ENCODE peak calls at places on chromosomes 1 and 21, in four cellular contexts. E is WTC11, R is K562, H is HepG2. M is an unnamed sample.

GRCh38 chr1:53324321-53324720 is 3.5 kb downstream of the LRP8 start:
- DNase-seq in R (no peak), E (no peak), H (no peak), M (no peak)

GRCh38 chr1:27348861-27349783 is 7.3 kb downstream of the SYTL1 start:
- DNase-seq in E (peak; percentile 80), R (peak; percentile 63), H (no peak), M (peak; percentile 48)

GRCh38 chr1:31381394-31382287 is 8.8 kb upstream of the FABP3 start:
- DNase-seq in R (no peak), H (no peak), E (no peak), M (no peak)

GRCh38 chr1:84691139-84691783 is 1.0 kb upstream of the SSX2IP start:
- DNase-seq in H (no peak), E (no peak), R (peak; percentile 52), M (no peak)

GRCh38 chr1:25706146-25707089 is 89.8 kb downstream of the MAN1C1 start:
- DNase-seq in R (no peak), E (no peak), H (no peak), M (no peak)

GRCh38 chr1:41578712-41579335 is 94.3 kb upstream of the EDN2 start:
- DNase-seq in H (peak; percentile 14), E (peak; percentile 33), R (peak; percentile 18), M (peak; percentile 64)

GRCh38 chr1:192737311-192737710 is 71.5 kb upstream of the RGS2 start:
- DNase-seq in R (no peak), H (no peak), E (no peak), M (no peak)

GRCh38 chr1:217889401-217889800 is 258.3 kb downstream of the SPATA17 start:
- DNase-seq in R (peak; percentile 5), H (no peak), E (peak; percentile 90), M (peak; percentile 25)

GRCh38 chr1:187971851-187972250 is 1143.1 kb downstream of the PLA2G4A start:
- DNase-seq in R (no peak), H (no peak), E (no peak), M (no peak)

GRCh38 chr1:39981957-39982356 is 27.0 kb downstream of the MFSD2A start:
- DNase-seq in R (peak; percentile 36), E (no peak), H (no peak), M (no peak)

GRCh38 chr21:41823166-41823565 is 56.0 kb downstream of the PRDM15 start:
- DNase-seq in H (no peak), R (no peak), E (no peak), M (no peak)

GRCh38 chr1:232635778-232636356 is 5.9 kb upstream of the SIPA1L2 start:
- DNase-seq in E (no peak), H (peak; percentile 23), R (peak; percentile 41), M (peak; percentile 58)

GRCh38 chr1:30299393-30299792 is 424.0 kb downstream of the MATN1 start:
- DNase-seq in R (no peak), E (no peak), H (no peak), M (no peak)

GRCh38 chr1:167090289-167090942 is at the start of gene GPA33:
- DNase-seq in E (no peak), R (no peak), H (no peak), M (no peak)

GRCh38 chr1:87852410-87853202 is 523.9 kb downstream of the LMO4 start:
- DNase-seq in E (no peak), R (no peak), H (no peak), M (no peak)

GRCh38 chr21:44869860-44870747 is 3.4 kb downstream of the PTTG1IP start:
- DNase-seq in H (peak; percentile 96), E (no peak), R (peak; percentile 85), M (peak; percentile 85)

GRCh38 chr21:46661211-46661625 is 25.7 kb downstream of the PRMT2 start:
- DNase-seq in R (no peak), E (peak; percentile 74), H (no peak), M (no peak)

GRCh38 chr1:201593200-201593828 is 54.4 kb downstream of the NAV1 start:
- DNase-seq in E (no peak), R (no peak), H (no peak), M (peak; percentile 75)

GRCh38 chr21:35231115-35231514 is 182.0 kb upstream of the RUNX1 start:
- DNase-seq in R (no peak), H (no peak), E (no peak), M (no peak)

GRCh38 chr1:16231331-16232315 is 5.4 kb downstream of the CPLANE2 start:
- DNase-seq in R (peak; percentile 80), H (no peak), E (no peak), M (no peak)

GRCh38 chr1:31694069-31694909 is 9.5 kb downstream of the COL16A1 start:
- DNase-seq in E (no peak), H (no peak), R (no peak), M (no peak)

GRCh38 chr1:16925635-16926490 is 4.1 kb downstream of the CROCC start:
- DNase-seq in R (no peak), E (no peak), H (no peak), M (no peak)

GRCh38 chr1:82907313-82907712 is 1091.6 kb downstream of the TTLL7 start:
- DNase-seq in R (no peak), H (no peak), E (no peak), M (no peak)

GRCh38 chr1:227707807-227708206 is 27.3 kb downstream of the JMJD4 start:
- DNase-seq in R (no peak), H (no peak), E (no peak), M (no peak)

GRCh38 chr1:42017259-42017658 is 98.5 kb upstream of the HIVEP3 start:
- DNase-seq in R (no peak), E (no peak), H (no peak), M (no peak)

GRCh38 chr1:233668725-233669294 is 54.9 kb downstream of the KCNK1 start:
- DNase-seq in R (peak; percentile 97), H (no peak), E (no peak), M (peak; percentile 71)

GRCh38 chr1:233664804-233665574 is 51.1 kb downstream of the KCNK1 start:
- DNase-seq in R (no peak), E (no peak), H (no peak), M (no peak)

GRCh38 chr1:233671286-233671685 is 57.4 kb downstream of the KCNK1 start:
- DNase-seq in E (no peak), R (no peak), H (no peak), M (no peak)

GRCh38 chr1:233665575-233666270 is 51.8 kb downstream of the KCNK1 start:
- DNase-seq in R (peak; percentile 95), E (no peak), H (no peak), M (no peak)

GRCh38 chr1:233668146-233668724 is 54.3 kb downstream of the KCNK1 start:
- DNase-seq in E (no peak), R (no peak), H (no peak), M (no peak)
- TF ChIP-seq NR3C1 in E (no peak), R (no peak), H (no peak), M (no peak)

GRCh38 chr21:20971296-20971921 is 26.8 kb upstream of the NCAM2 start:
- DNase-seq in R (peak; percentile 59), E (peak; percentile 59), H (peak; percentile 18), M (no peak)
- TF ChIP-seq USF2 in R (no peak), E (no peak), H (no peak), M (no peak)

DNA sequence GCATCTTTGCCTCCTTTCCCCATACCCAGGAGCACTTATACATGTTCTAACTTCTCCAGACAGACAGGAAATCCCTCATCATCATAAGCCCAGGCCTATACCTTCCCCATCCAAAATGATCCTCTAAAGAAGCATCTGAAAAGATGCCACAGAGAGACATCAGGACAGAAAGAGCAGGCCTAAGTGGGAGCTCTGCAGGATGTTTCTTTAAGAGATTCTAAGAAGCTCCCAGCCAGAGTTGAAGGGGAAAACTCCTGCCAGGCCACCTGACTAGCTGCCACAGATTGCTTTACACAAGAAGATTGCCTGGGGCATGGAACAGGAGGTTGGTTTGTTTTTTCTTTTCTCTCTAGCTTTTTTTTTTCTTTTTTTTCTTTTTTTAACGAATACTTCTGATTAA is 275.8 kb downstream of the VAV3 start:
- DNase-seq in R (no peak), E (no peak), H (no peak), M (no peak)
- TF ChIP-seq NR3C1 in R (no peak), E (no peak), H (no peak), M (no peak)

GRCh38 chr1:180428782-180429695 is 73.3 kb downstream of the ACBD6 start:
- DNase-seq in E (no peak), H (no peak), R (no peak), M (no peak)
- TF ChIP-seq USF2 in E (no peak), H (no peak), R (no peak), M (no peak)

GRCh38 chr1:229537894-229538293 is 20.6 kb downstream of the ABCB10 start:
- DNase-seq in H (no peak), R (no peak), E (no peak), M (no peak)
- TF ChIP-seq NR3C1 in H (no peak), R (no peak), E (no peak), M (no peak)

GRCh38 chr1:246213502-246213901 is 293.6 kb downstream of the SMYD3 start:
- DNase-seq in E (no peak), H (no peak), R (peak; percentile 32), M (no peak)

GRCh38 chr1:246215505-246215893 is 291.6 kb downstream of the SMYD3 start:
- DNase-seq in E (no peak), R (peak; percentile 36), H (no peak), M (no peak)

GRCh38 chr1:246213947-246214346 is 293.1 kb downstream of the SMYD3 start:
- DNase-seq in R (peak; percentile 23), E (no peak), H (no peak), M (no peak)

GRCh38 chr1:246213036-246213435 is 294.0 kb downstream of the SMYD3 start:
- DNase-seq in E (no peak), H (no peak), R (peak; percentile 33), M (no peak)

DNA sequence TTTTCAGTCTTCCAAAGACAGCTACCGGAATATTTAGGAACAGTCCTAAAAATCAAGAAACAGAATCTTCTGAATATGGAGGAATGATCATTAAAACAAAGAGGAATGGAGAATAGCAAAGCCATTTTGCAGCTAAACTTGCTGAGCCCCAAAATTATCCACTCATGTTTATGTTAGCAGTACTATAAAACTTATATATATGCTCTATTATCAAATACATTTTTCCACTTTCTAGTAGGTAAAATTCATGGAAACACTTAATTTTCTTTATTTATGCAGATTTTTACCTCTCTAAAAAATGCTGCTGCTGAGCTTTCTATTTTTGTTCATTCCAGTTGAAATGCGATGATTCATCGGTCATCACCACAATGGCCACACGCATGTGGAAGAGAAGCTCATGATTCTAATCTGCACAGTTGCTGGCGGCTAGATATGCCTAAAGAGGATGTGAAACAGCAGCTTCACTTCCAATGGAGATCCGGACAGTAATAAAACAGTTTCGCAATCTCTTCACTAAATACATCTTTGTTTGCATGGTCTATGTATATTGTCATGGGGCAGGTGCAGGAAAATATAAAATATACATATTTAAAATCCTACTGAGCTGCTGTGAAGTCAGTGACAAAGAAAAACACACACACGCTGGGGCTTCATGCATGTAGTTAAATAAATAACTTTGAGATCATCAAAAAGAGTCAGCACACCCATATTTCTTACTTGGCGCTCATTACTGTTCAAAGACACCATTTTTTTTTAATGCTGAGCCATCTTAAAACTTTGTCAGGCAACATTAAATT is 292.2 kb downstream of the SMYD3 start:
- DNase-seq in E (no peak), R (peak; percentile 96), H (no peak), M (no peak)
- TF ChIP-seq USF2 in E (no peak), R (no peak), H (no peak), M (no peak)

DNA sequence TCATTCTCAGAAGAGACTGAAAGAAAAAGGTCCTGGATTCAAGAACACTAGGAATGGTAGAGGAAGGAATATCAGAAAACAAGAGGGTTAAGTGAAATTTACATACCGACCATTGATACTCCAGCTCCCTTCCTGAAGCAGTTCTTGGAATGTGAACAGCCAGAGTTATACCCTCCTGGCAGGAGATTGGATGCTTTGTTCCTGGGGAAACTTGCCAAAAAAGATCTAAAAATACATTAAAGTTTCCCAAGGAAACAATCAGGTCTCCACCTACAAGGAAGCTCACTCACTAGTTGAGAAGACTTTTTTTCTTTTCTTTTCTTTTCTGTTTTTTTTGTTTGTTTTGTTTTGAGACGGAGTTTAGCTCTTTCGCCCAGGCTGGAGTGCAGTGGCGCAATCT is 91.1 kb downstream of the HLX start:
- DNase-seq in H (no peak), R (no peak), E (no peak), M (no peak)
- TF ChIP-seq NR3C1 in H (no peak), R (no peak), E (no peak), M (no peak)